ENCODE peak calls at places on chromosomes 1 and 21, in four cellular contexts. P, F, Y and Q are unnamed samples. For H3K36me3, the result is how much of the 10 kb centered on the place peaks cover.

GRCh38 chr1:44831516-44831915 is 11.5 kb downstream of the PTCH2 start:
- DNase-seq in P (no peak), F (no peak), Y (no peak), Q (peak)

GRCh38 chr1:15204931-15205330 is 42.1 kb upstream of the FHAD1 start:
- DNase-seq in P (no peak), F (no peak), Y (no peak), Q (no peak)

GRCh38 chr1:94865369-94865768 is 45.2 kb downstream of the SLC44A3 start:
- DNase-seq in P (no peak), F (no peak), Y (no peak), Q (no peak)

GRCh38 chr1:223180803-223181321 is 37.8 kb upstream of the TLR5 start:
- DNase-seq in P (peak), F (no peak), Y (no peak), Q (no peak)

GRCh38 chr21:35512321-35512720 is 463.2 kb upstream of the RUNX1 start:
- DNase-seq in P (no peak), F (no peak), Y (no peak), Q (no peak)

GRCh38 chr21:34640858-34641257 is 25.9 kb upstream of the RCAN1 start:
- DNase-seq in P (no peak), F (no peak), Y (no peak), Q (no peak)

GRCh38 chr1:245585252-245585959 is 430.6 kb downstream of the KIF26B start:
- DNase-seq in P (no peak), F (no peak), Y (no peak), Q (no peak)

GRCh38 chr1:157198619-157199420 is 60.6 kb upstream of the ETV3 start:
- DNase-seq in P (no peak), F (no peak), Y (no peak), Q (peak)

GRCh38 chr1:23799570-23800395 is 771 bp downstream of the GALE start:
- DNase-seq in P (no peak), F (peak), Y (peak), Q (peak)

GRCh38 chr1:82901118-82901517 is 1097.8 kb downstream of the TTLL7 start:
- DNase-seq in P (no peak), F (no peak), Y (no peak), Q (no peak)

GRCh38 chr1:154760469-154760933 is 109.6 kb downstream of the KCNN3 start:
- DNase-seq in P (peak), F (peak), Y (no peak), Q (peak)

GRCh38 chr1:200150721-200151120 is 123.2 kb downstream of the NR5A2 start:
- DNase-seq in P (no peak), F (no peak), Y (peak), Q (no peak)

GRCh38 chr1:184745929-184746583 is 8.6 kb downstream of the EDEM3 start:
- DNase-seq in P (no peak), F (no peak), Y (no peak), Q (no peak)

GRCh38 chr1:85884372-85885035 is 176.3 kb upstream of the ZNHIT6 start:
- DNase-seq in P (no peak), F (no peak), Y (peak), Q (peak)

GRCh38 chr21:35400233-35400939 is 351.3 kb upstream of the RUNX1 start:
- DNase-seq in P (no peak), F (no peak), Y (peak), Q (peak)

GRCh38 chr1:109269212-109269980 is 13.5 kb downstream of the PSRC1 start:
- DNase-seq in P (no peak), F (peak), Y (no peak), Q (no peak)

GRCh38 chr1:109266965-109267364 is 16.0 kb downstream of the PSRC1 start:
- DNase-seq in P (no peak), F (no peak), Y (no peak), Q (no peak)

GRCh38 chr1:109269981-109270622 is 12.8 kb downstream of the PSRC1 start:
- DNase-seq in P (no peak), F (no peak), Y (no peak), Q (no peak)

GRCh38 chr1:109267743-109268300 is 15.1 kb downstream of the PSRC1 start:
- DNase-seq in P (no peak), F (peak), Y (no peak), Q (no peak)

GRCh38 chr1:109268431-109269211 is 14.3 kb downstream of the PSRC1 start:
- DNase-seq in P (no peak), F (peak), Y (no peak), Q (no peak)
- H3K36me3 ChIP-seq in P (under half), F (under half), Y (under half), Q (under half)

GRCh38 chr1:79478160-79478559 is 471.6 kb upstream of the ADGRL4 start:
- DNase-seq in P (no peak), F (peak), Y (no peak), Q (no peak)
- H3K36me3 ChIP-seq in P (under half), F (under half), Y (under half), Q (under half)

DNA sequence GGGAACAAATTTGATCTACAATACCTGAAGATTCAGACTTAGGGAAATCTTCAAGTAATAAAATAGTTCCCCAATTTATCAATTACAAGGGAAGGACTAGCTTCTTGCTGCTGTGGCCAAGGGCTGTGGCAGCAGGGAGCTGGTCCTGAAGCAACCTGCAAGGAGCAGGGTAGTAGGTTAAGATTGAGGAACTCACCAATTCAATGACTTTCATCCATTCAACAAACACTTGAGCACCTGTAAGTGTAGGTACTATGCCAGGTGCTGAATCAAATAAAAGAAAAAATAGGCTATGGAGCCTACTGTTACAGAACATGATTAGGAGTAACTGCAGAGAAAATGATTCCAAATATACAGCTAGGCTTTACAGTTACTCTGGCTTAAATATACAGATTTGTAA is 64.2 kb upstream of the RBM34 start:
- DNase-seq in P (no peak), F (no peak), Y (no peak), Q (peak)
- H3K36me3 ChIP-seq in P (under half), F (under half), Y (under half), Q (half or more)

DNA sequence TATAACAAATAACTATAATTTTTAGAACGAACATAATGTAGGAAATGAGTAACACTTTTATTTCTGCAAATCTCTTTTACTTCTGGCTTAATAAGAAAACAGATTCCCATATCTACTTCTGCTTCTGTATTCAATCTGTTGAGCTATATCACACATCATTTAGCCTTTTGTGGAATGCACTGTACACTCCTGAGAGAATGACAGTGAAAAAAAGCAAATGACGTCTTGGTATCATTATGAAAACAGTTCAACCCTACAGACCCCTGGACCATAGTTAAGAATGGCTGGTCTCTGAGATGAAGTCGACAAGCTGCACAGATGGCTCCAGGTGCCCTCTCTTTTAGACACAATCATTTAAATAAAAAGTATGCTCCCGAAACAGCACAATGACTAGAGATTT is 247.0 kb downstream of the RERE start:
- DNase-seq in P (no peak), F (no peak), Y (no peak), Q (no peak)
- H3K36me3 ChIP-seq in P (under half), F (under half), Y (under half), Q (under half)

GRCh38 chr1:29157269-29157601 is 24.5 kb downstream of the SRSF4 start:
- DNase-seq in P (no peak), F (no peak), Y (no peak), Q (no peak)
- H3K36me3 ChIP-seq in P (under half), F (under half), Y (under half), Q (half or more)

DNA sequence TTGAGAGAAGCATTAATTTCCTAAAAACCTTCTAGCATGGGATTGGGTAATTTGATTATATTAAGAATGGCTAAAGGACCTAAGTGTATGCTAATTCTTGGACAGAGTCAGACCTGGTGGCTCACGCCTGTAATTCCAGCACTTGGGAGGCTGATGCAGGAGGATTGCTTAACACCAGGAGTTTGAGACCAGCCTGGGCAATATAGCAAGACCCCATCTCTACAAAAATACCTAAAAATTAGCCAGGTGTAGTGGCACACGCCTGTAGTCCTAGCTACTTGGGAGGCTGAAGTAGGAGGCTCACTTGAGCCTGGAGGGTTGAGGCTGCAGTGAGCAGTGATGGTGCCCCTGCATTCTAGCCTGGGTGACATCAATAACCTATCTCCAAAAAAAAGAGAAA is 45.9 kb upstream of the BMP8A start:
- DNase-seq in P (no peak), F (no peak), Y (no peak), Q (no peak)
- H3K36me3 ChIP-seq in P (under half), F (half or more), Y (half or more), Q (half or more)